ENCODE peak calls at places on chromosome 5, in eight cellular contexts. T, Q, H, A, C, O, I and L are unnamed samples.
A peak's percentile ranks its signal among the peaks of the same experiment; 100 is the strongest.

GRCh38 chr5:60541980-60542379 is 158.0 kb downstream of the DEPDC1B start:
- DNase-seq in T (no peak), Q (no peak), H (peak; percentile 50), A (no peak), C (peak; percentile 36), O (no peak), I (no peak), L (peak; percentile 78)

GRCh38 chr5:32283539-32284377 is 29.0 kb downstream of the MTMR12 start:
- DNase-seq in T (no peak), Q (no peak), H (peak; percentile 68), A (peak; percentile 78), C (peak; percentile 57), O (no peak), I (no peak), L (no peak)

GRCh38 chr5:111830333-111830732 is 73.3 kb upstream of the NREP start:
- DNase-seq in T (no peak), Q (no peak), H (peak; percentile 70), A (peak; percentile 99), C (peak; percentile 63), O (no peak), I (no peak), L (no peak)

GRCh38 chr5:15993334-15993733 is 186.3 kb downstream of the MARCHF11 start:
- DNase-seq in T (no peak), Q (no peak), H (peak; percentile 53), A (peak; percentile 97), C (peak; percentile 59), O (peak; percentile 32), I (no peak), L (no peak)

GRCh38 chr5:56525117-56525516 is 290.2 kb upstream of the MAP3K1 start:
- DNase-seq in T (no peak), Q (no peak), H (peak; percentile 56), A (peak; percentile 81), C (peak; percentile 19), O (no peak), I (no peak), L (no peak)

GRCh38 chr5:1399737-1400136 is 45.5 kb downstream of the SLC6A3 start:
- DNase-seq in T (no peak), Q (no peak), H (no peak), A (no peak), C (no peak), O (no peak), I (no peak), L (no peak)

GRCh38 chr5:82011761-82012160 is 39.9 kb downstream of the ATG10 start:
- DNase-seq in T (no peak), Q (no peak), H (peak; percentile 49), A (peak; percentile 5), C (peak; percentile 58), O (no peak), I (no peak), L (no peak)

GRCh38 chr5:3878267-3878666 is 282.6 kb downstream of the IRX1 start:
- DNase-seq in T (no peak), Q (no peak), H (no peak), A (peak; percentile 4), C (no peak), O (no peak), I (no peak), L (no peak)

GRCh38 chr5:103829585-103829984 is 267.0 kb upstream of the NUDT12 start:
- DNase-seq in T (no peak), Q (no peak), H (no peak), A (no peak), C (no peak), O (no peak), I (no peak), L (no peak)

GRCh38 chr5:126965061-126965475 is 65.3 kb downstream of the MARCHF3 start:
- DNase-seq in T (no peak), Q (no peak), H (peak; percentile 97), A (peak; percentile 88), C (peak; percentile 97), O (peak; percentile 5), I (no peak), L (peak; percentile 88)

GRCh38 chr5:71816307-71816706 is 97.2 kb downstream of the CARTPT start:
- DNase-seq in T (no peak), Q (no peak), H (no peak), A (peak; percentile 69), C (no peak), O (no peak), I (no peak), L (no peak)

GRCh38 chr5:179315356-179315890 is 29.8 kb downstream of the ADAMTS2 start:
- DNase-seq in T (peak; percentile 5), Q (no peak), H (no peak), A (no peak), C (no peak), O (no peak), I (peak; percentile 33), L (no peak)

GRCh38 chr5:138336952-138337684 is 948 bp upstream of the FAM53C start:
- DNase-seq in T (no peak), Q (no peak), H (peak; percentile 79), A (no peak), C (peak; percentile 88), O (no peak), I (no peak), L (peak; percentile 81)

GRCh38 chr5:13946111-13946510 is 1.6 kb upstream of the DNAH5 start:
- DNase-seq in T (no peak), Q (no peak), H (peak; percentile 10), A (peak; percentile 73), C (peak; percentile 14), O (peak; percentile 11), I (no peak), L (no peak)

GRCh38 chr5:55154893-55155292 is 5.1 kb upstream of the GPX8 start:
- DNase-seq in T (no peak), Q (no peak), H (peak; percentile 80), A (peak; percentile 38), C (peak; percentile 72), O (no peak), I (no peak), L (no peak)